ENCODE peak calls at places on chromosome 6, in ten cellular contexts. H, F, R, O, W, E, G, N, X and M are unnamed samples.

GRCh38 chr6:169979873-169980440 is 228.5 kb downstream of the ERMARD start:
- DNase-seq in F (no peak), G (no peak), E (no peak), W (no peak), N (no peak), R (no peak), X (no peak), H (no peak), O (no peak), M (no peak)

GRCh38 chr6:36997811-36998722 is 7.4 kb upstream of the FGD2 start:
- DNase-seq in O (peak), W (no peak), X (no peak), G (no peak), F (no peak), N (peak), R (peak), E (no peak), H (no peak), M (peak)

GRCh38 chr6:42453649-42454427 is 2.1 kb upstream of the TRERF1 start:
- DNase-seq in R (no peak), H (no peak), E (no peak), G (no peak), O (no peak), N (peak), W (peak), X (peak), F (no peak), M (peak)

GRCh38 chr6:34491091-34491430 is 25.2 kb downstream of the PACSIN1 start:
- DNase-seq in O (no peak), E (no peak), F (no peak), H (no peak), R (peak), N (peak), X (no peak), W (no peak), G (no peak), M (no peak)

GRCh38 chr6:15628499-15629131 is 34.2 kb downstream of the DTNBP1 start:
- DNase-seq in G (peak), W (no peak), H (peak), E (no peak), O (no peak), X (no peak), F (no peak), N (peak), R (no peak), M (no peak)

GRCh38 chr6:53327017-53327395 is 21.7 kb downstream of the ELOVL5 start:
- DNase-seq in W (no peak), E (no peak), X (no peak), R (no peak), G (no peak), H (no peak), O (no peak), N (no peak), F (no peak), M (no peak)

GRCh38 chr6:82705579-82705978 is 342.0 kb downstream of the TPBG start:
- DNase-seq in F (no peak), N (no peak), H (no peak), E (no peak), W (no peak), R (no peak), O (no peak), X (no peak), G (no peak), M (no peak)

GRCh38 chr6:50249493-50249892 is 199.8 kb upstream of the DEFB112 start:
- DNase-seq in R (no peak), H (no peak), N (no peak), X (no peak), O (no peak), F (no peak), E (no peak), G (no peak), W (no peak), M (no peak)

GRCh38 chr6:131132360-131132759 is 2.9 kb upstream of the AKAP7 start:
- DNase-seq in E (no peak), G (no peak), F (no peak), H (no peak), X (no peak), O (no peak), W (no peak), N (no peak), R (no peak), M (no peak)

GRCh38 chr6:88168362-88168761 is 2.2 kb upstream of the CNR1 start:
- DNase-seq in F (no peak), R (no peak), H (no peak), E (no peak), X (no peak), N (no peak), W (no peak), G (no peak), O (peak), M (no peak)

GRCh38 chr6:38933426-38933825 is 115.2 kb upstream of the GLP1R start:
- DNase-seq in O (no peak), F (peak), R (peak), G (no peak), E (no peak), H (no peak), X (no peak), N (peak), W (peak), M (no peak)

GRCh38 chr6:111566222-111566717 is 39.4 kb downstream of the TRAF3IP2 start:
- DNase-seq in X (no peak), G (no peak), O (no peak), W (peak), E (no peak), N (no peak), R (no peak), F (no peak), H (no peak), M (no peak)

GRCh38 chr6:169779092-169779815 is 27.8 kb downstream of the ERMARD start:
- DNase-seq in X (no peak), F (no peak), N (peak), H (no peak), W (no peak), O (no peak), G (no peak), E (no peak), R (no peak), M (no peak)

GRCh38 chr6:135972586-135972985 is 121.1 kb downstream of the PDE7B start:
- DNase-seq in F (no peak), R (no peak), N (no peak), W (no peak), O (no peak), E (no peak), X (no peak), G (no peak), H (no peak), M (no peak)

GRCh38 chr6:83815631-83816030 is 37.5 kb upstream of the RIPPLY2 start:
- DNase-seq in X (no peak), G (no peak), H (no peak), W (peak), R (no peak), N (peak), E (no peak), O (peak), F (no peak), M (no peak)

GRCh38 chr6:135182993-135183531 is 2.0 kb downstream of the MYB start:
- DNase-seq in F (no peak), N (no peak), E (peak), O (peak), X (peak), H (peak), W (no peak), G (peak), R (no peak), M (peak)

GRCh38 chr6:148265058-148265457 is 77.6 kb upstream of the SASH1 start:
- DNase-seq in O (no peak), F (no peak), G (no peak), X (no peak), R (no peak), H (no peak), E (no peak), N (no peak), W (no peak), M (no peak)

GRCh38 chr6:72826033-72826432 is 204.2 kb downstream of the KCNQ5 start:
- DNase-seq in W (peak), F (no peak), E (no peak), O (no peak), H (no peak), X (no peak), N (no peak), G (no peak), R (no peak), M (no peak)

GRCh38 chr6:47446974-47447373 is 30.6 kb upstream of the CD2AP start:
- DNase-seq in H (no peak), G (no peak), N (no peak), W (peak), O (no peak), F (no peak), X (no peak), E (no peak), R (no peak), M (no peak)

GRCh38 chr6:335146-335545 is 42.9 kb downstream of the DUSP22 start:
- DNase-seq in X (no peak), W (no peak), R (no peak), O (no peak), F (no peak), H (no peak), E (no peak), N (no peak), G (no peak), M (no peak)

GRCh38 chr6:165854061-165854862 is 191.2 kb upstream of the PDE10A start:
- DNase-seq in R (no peak), N (no peak), W (no peak), F (no peak), H (no peak), E (no peak), X (no peak), O (no peak), G (no peak), M (no peak)

GRCh38 chr6:151389640-151390275 is 1.6 kb downstream of the ZBTB2 start:
- DNase-seq in E (no peak), N (peak), F (no peak), G (no peak), W (peak), X (no peak), R (peak), H (no peak), O (peak), M (peak)

GRCh38 chr6:166375013-166375412 is 7.7 kb downstream of the MPC1 start:
- DNase-seq in E (no peak), R (no peak), O (no peak), W (no peak), N (no peak), F (no peak), G (no peak), H (no peak), X (no peak), M (no peak)

GRCh38 chr6:131950767-131951575 is at the start of gene CCN2:
- DNase-seq in H (peak), N (peak), G (no peak), F (peak), X (peak), E (no peak), R (no peak), O (no peak), W (peak), M (peak)

GRCh38 chr6:40906759-40907158 is 132.3 kb downstream of the UNC5CL start:
- DNase-seq in G (no peak), W (peak), N (peak), O (no peak), E (no peak), R (no peak), H (no peak), F (no peak), X (no peak), M (no peak)

GRCh38 chr6:42260972-42261371 is 43.3 kb upstream of the MRPS10 start:
- DNase-seq in E (no peak), O (peak), G (no peak), X (peak), F (no peak), R (no peak), W (no peak), H (peak), N (peak), M (peak)

GRCh38 chr6:35544748-35545361 is 32.2 kb upstream of the TULP1 start:
- DNase-seq in H (no peak), F (no peak), W (no peak), R (no peak), G (no peak), E (no peak), O (no peak), N (peak), X (no peak), M (no peak)

GRCh38 chr6:28124350-28124970 is at the start of gene ZSCAN16:
- DNase-seq in H (peak), W (peak), E (peak), F (peak), G (peak), R (peak), X (peak), N (peak), O (peak), M (peak)

GRCh38 chr6:74182992-74183391 is 487.0 kb downstream of the CD109 start:
- DNase-seq in F (no peak), E (no peak), X (no peak), W (no peak), H (no peak), G (no peak), R (peak), N (no peak), O (no peak), M (no peak)

GRCh38 chr6:54093306-54093705 is 17.9 kb upstream of the MLIP start:
- DNase-seq in E (no peak), F (no peak), N (no peak), X (no peak), R (peak), G (no peak), H (no peak), W (no peak), O (no peak), M (no peak)

GRCh38 chr6:138695193-138695592 is 78.4 kb upstream of the CCDC28A start:
- DNase-seq in F (no peak), G (no peak), X (no peak), W (no peak), R (no peak), H (no peak), O (no peak), E (no peak), N (peak), M (no peak)

GRCh38 chr6:137589067-137589848 is 95.1 kb upstream of the OLIG3 start:
- DNase-seq in E (peak), F (peak), R (no peak), O (peak), W (peak), G (peak), N (peak), X (peak), H (peak), M (no peak)

GRCh38 chr6:145148392-145149175 is 586.7 kb downstream of the EPM2A start:
- DNase-seq in F (peak), G (no peak), H (peak), X (no peak), R (no peak), N (peak), O (no peak), W (no peak), E (no peak), M (no peak)

GRCh38 chr6:114735118-114735730 is 392.4 kb upstream of the HS3ST5 start:
- DNase-seq in E (no peak), N (no peak), R (no peak), G (no peak), O (no peak), F (no peak), H (no peak), X (no peak), W (no peak), M (no peak)

GRCh38 chr6:167058261-167058660 is 59.1 kb downstream of the CEP43 start:
- DNase-seq in W (no peak), R (no peak), G (no peak), E (no peak), N (no peak), O (no peak), H (no peak), F (no peak), X (no peak), M (no peak)

GRCh38 chr6:143531720-143532504 is 20.4 kb upstream of the FUCA2 start:
- DNase-seq in R (no peak), H (no peak), F (no peak), G (no peak), N (no peak), W (no peak), O (no peak), E (no peak), X (no peak), M (no peak)

GRCh38 chr6:14396826-14397517 is 279.4 kb downstream of the CD83 start:
- DNase-seq in N (no peak), H (peak), X (peak), G (no peak), F (no peak), E (no peak), O (peak), R (no peak), W (no peak), M (peak)